ENCODE peak calls at places on chromosome 1, in nine cellular contexts. H is OCI-LY7, F is cardiac muscle cell, Z is aorta, X is right lobe of liver, I is adipocyte, O is mesenchymal stem cell, A is lower leg skin, M is gastrocnemius medialis. L is an unnamed sample.

GRCh38 chr1:77562596-77563154 is 119.8 kb downstream of the ZZZ3 start:
- DNase-seq in F (no peak), O (no peak), A (no peak), X (no peak), M (no peak), I (no peak), H (no peak), Z (no peak), L (no peak)

GRCh38 chr1:232329103-232329788 is 300.7 kb downstream of the SIPA1L2 start:
- DNase-seq in A (no peak), I (no peak), X (no peak), M (no peak), F (no peak), Z (no peak), O (no peak), H (no peak), L (no peak)

GRCh38 chr1:156458181-156458503 is 42.4 kb downstream of the MEF2D start:
- DNase-seq in Z (peak; percentile 64), F (no peak), O (peak; percentile 82), I (peak; percentile 47), X (no peak), H (no peak), A (no peak), M (no peak), L (no peak)

GRCh38 chr1:78277253-78277652 is 213.5 kb upstream of the PTGFR start:
- DNase-seq in A (no peak), F (peak; percentile 61), Z (no peak), X (no peak), M (no peak), H (no peak), O (peak; percentile 69), I (peak; percentile 49), L (no peak)

GRCh38 chr1:23129846-23130245 is 38.8 kb downstream of the LUZP1 start:
- DNase-seq in Z (no peak), O (no peak), A (no peak), F (no peak), M (no peak), H (no peak), X (no peak), I (no peak), L (no peak)

GRCh38 chr1:102838016-102838415 is 270.3 kb downstream of the COL11A1 start:
- DNase-seq in M (no peak), H (no peak), F (no peak), X (no peak), I (no peak), Z (no peak), A (no peak), O (no peak), L (no peak)

GRCh38 chr1:43935711-43936427 is 2.3 kb downstream of the ARTN start:
- DNase-seq in X (no peak), I (no peak), Z (peak; percentile 78), M (no peak), H (no peak), F (no peak), O (no peak), A (no peak), L (no peak)

GRCh38 chr1:202844259-202844658 is 33.5 kb downstream of the PCAT6 start:
- DNase-seq in X (no peak), Z (no peak), M (no peak), I (no peak), H (no peak), F (no peak), O (no peak), A (no peak), L (no peak)

GRCh38 chr1:6426972-6427350 is 2.4 kb downstream of the ESPN start:
- DNase-seq in M (no peak), X (no peak), I (no peak), F (no peak), O (no peak), H (no peak), Z (no peak), A (no peak), L (no peak)

GRCh38 chr1:198125995-198126758 is 30.6 kb upstream of the NEK7 start:
- DNase-seq in I (peak; percentile 64), H (no peak), A (no peak), Z (no peak), F (peak; percentile 61), X (no peak), O (peak; percentile 45), M (no peak), L (no peak)

GRCh38 chr1:115266729-115267421 is 71.2 kb downstream of the NGF start:
- DNase-seq in F (peak; percentile 48), X (no peak), O (no peak), M (no peak), H (no peak), Z (no peak), A (no peak), I (peak; percentile 23), L (peak; percentile 15)

GRCh38 chr1:113388621-113389355 is 1.5 kb upstream of the MAGI3 start:
- DNase-seq in M (no peak), I (peak; percentile 43), X (peak; percentile 43), Z (no peak), O (peak; percentile 18), A (no peak), H (no peak), F (no peak), L (peak; percentile 91)

GRCh38 chr1:7555391-7556185 is 215.5 kb upstream of the VAMP3 start:
- DNase-seq in M (no peak), Z (peak; percentile 33), H (no peak), F (no peak), X (no peak), O (no peak), I (no peak), A (no peak), L (no peak)

GRCh38 chr1:100734716-100735115 is 15.2 kb downstream of the VCAM1 start:
- DNase-seq in Z (no peak), I (peak; percentile 74), H (no peak), O (peak; percentile 75), M (no peak), X (no peak), A (no peak), F (peak; percentile 81), L (no peak)

GRCh38 chr1:163337631-163338030 is 15.9 kb downstream of the NUF2 start:
- DNase-seq in O (peak; percentile 6), A (no peak), M (no peak), I (peak; percentile 36), X (no peak), Z (no peak), F (peak; percentile 32), H (no peak), L (no peak)

GRCh38 chr1:145992958-145993617 is 3.3 kb downstream of the TXNIP start:
- DNase-seq in X (no peak), M (no peak), I (no peak), A (no peak), F (no peak), Z (no peak), O (no peak), H (no peak), L (no peak)

GRCh38 chr1:168613038-168613451 is 36.6 kb downstream of the XCL1 start:
- DNase-seq in A (no peak), F (no peak), Z (no peak), X (no peak), H (no peak), M (peak; percentile 69), I (no peak), O (no peak), L (peak; percentile 62)

DNA sequence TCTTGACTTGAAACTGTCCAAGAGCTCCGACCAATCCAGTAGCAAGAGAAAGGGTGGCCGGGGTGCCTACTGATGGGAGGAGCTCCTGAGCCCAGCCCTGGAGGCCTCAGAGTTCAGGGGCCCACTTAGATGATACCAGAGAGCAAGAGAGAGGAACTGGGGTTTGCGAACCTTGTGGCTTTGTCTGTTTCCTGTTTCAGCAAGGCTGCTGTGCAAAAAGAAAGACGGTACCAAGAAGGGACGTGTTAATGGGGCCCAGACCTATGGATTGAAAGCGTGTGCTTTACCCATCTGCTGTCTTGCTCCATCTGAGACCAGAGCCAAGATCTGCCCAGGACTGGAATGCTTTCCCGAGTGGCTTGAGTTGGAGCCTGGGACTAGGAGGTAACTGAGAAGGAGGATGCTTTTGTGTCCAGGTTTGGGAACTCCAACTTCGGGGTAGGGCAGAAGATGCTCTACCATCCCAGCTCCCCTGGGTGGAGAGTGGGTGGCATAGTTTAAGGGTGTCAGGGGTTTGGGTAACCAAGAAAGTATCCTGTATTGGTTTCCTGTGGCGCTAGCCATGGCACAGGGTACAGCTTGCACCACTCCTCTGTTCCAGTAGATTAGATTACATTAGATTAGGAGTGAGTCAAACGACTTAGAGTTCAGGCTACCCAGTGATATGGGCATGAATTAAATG is at the start of gene TRAF3IP3:
- DNase-seq in X (no peak), H (peak; percentile 86), A (no peak), Z (no peak), O (no peak), M (peak; percentile 22), I (no peak), F (no peak), L (no peak)
- H3K4me3 ChIP-seq in X (no peak within 1 kb of the TSS), H (peak within 1 kb of the TSS; percentile 69), A (no peak within 1 kb of the TSS), Z (no peak within 1 kb of the TSS), O (no peak within 1 kb of the TSS), M (no peak within 1 kb of the TSS), I (no peak within 1 kb of the TSS), F (no peak within 1 kb of the TSS), L (no peak within 1 kb of the TSS)

GRCh38 chr1:238439483-238439882 is 548.8 kb upstream of the ZP4 start:
- DNase-seq in X (no peak), Z (no peak), A (no peak), F (no peak), H (no peak), I (no peak), O (no peak), M (no peak), L (peak; percentile 31)
- H3K4me3 ChIP-seq in X (no peak overlapping the region), Z (no peak overlapping the region), A (no peak overlapping the region), F (no peak overlapping the region), H (no peak overlapping the region), I (no peak overlapping the region), O (no peak overlapping the region), M (no peak overlapping the region), L (no peak overlapping the region)

GRCh38 chr1:180157576-180158057 is 2.9 kb downstream of the QSOX1 start:
- DNase-seq in M (no peak), F (no peak), A (no peak), I (no peak), O (no peak), H (no peak), Z (no peak), X (peak; percentile 48), L (no peak)

GRCh38 chr1:180156201-180156600 is 1.5 kb downstream of the QSOX1 start:
- DNase-seq in O (peak; percentile 19), M (no peak), F (no peak), I (no peak), X (no peak), H (peak; percentile 36), A (no peak), Z (no peak), L (no peak)

GRCh38 chr1:180155202-180155682 is 573 bp downstream of the QSOX1 start:
- DNase-seq in Z (no peak), X (peak; percentile 41), F (no peak), A (no peak), I (peak; percentile 56), H (peak; percentile 33), O (peak; percentile 24), M (no peak), L (no peak)

GRCh38 chr1:180157108-180157507 is 2.4 kb downstream of the QSOX1 start:
- DNase-seq in X (no peak), O (peak; percentile 79), I (peak; percentile 53), M (no peak), A (no peak), Z (no peak), H (no peak), F (peak; percentile 43), L (no peak)

GRCh38 chr1:180156631-180157091 is 2.0 kb downstream of the QSOX1 start:
- DNase-seq in Z (no peak), M (no peak), A (no peak), H (no peak), I (peak; percentile 67), F (peak; percentile 76), X (no peak), O (peak; percentile 81), L (no peak)
- H3K4me3 ChIP-seq in Z (no peak overlapping the region), M (no peak overlapping the region), A (no peak overlapping the region), H (peak overlapping the region; percentile 89), I (peak overlapping the region; percentile 88), F (no peak overlapping the region), X (no peak overlapping the region), O (no peak overlapping the region), L (no peak overlapping the region)

GRCh38 chr1:228037401-228038386 is 30.9 kb downstream of the WNT3A start:
- DNase-seq in O (peak; percentile 1), H (no peak), A (peak; percentile 81), F (peak; percentile 47), I (peak; percentile 50), M (no peak), Z (peak; percentile 68), X (no peak), L (no peak)
- H3K4me3 ChIP-seq in O (no peak overlapping the region), H (no peak overlapping the region), A (no peak overlapping the region), F (peak overlapping the region; percentile 17), I (peak overlapping the region; percentile 41), M (peak overlapping the region; percentile 25), Z (no peak overlapping the region), X (no peak overlapping the region), L (no peak overlapping the region)

L was measured in BE2C.